ENCODE peak calls at places on chromosomes 3 and 15, in four cellular contexts. E is ovary, B is A549, T is H1. P is an unnamed sample. For H3K4me1, the result is how much of the 10 kb centered on the place peaks cover.

GRCh38 chr15:79035111-79035601 is 55.4 kb downstream of the RASGRF1 start:
- DNase-seq in E (no peak), B (no peak), T (no peak), P (no peak)

GRCh38 chr3:157388976-157389375 is 47.7 kb upstream of the PTX3 start:
- DNase-seq in E (no peak), B (no peak), T (no peak), P (no peak)

GRCh38 chr3:165868088-165868487 is 30.9 kb upstream of the BCHE start:
- DNase-seq in E (no peak), B (no peak), T (no peak), P (no peak)

GRCh38 chr3:186932281-186933181 is 2.2 kb downstream of the ST6GAL1 start:
- DNase-seq in E (no peak), B (no peak), T (no peak), P (no peak)

GRCh38 chr15:67080118-67080899 is 14.9 kb downstream of the SMAD3 start:
- DNase-seq in E (peak), B (no peak), T (no peak), P (no peak)

GRCh38 chr3:23811117-23811487 is 5.3 kb downstream of the UBE2E1 start:
- DNase-seq in E (no peak), B (no peak), T (no peak), P (peak)

GRCh38 chr3:125960456-125961288 is 8.3 kb upstream of the ROPN1B start:
- DNase-seq in E (no peak), B (no peak), T (no peak), P (no peak)

GRCh38 chr15:45603881-45604280 is 16.7 kb downstream of the BLOC1S6 start:
- DNase-seq in E (no peak), B (no peak), T (no peak), P (no peak)

GRCh38 chr3:61582846-61583245 is 21.5 kb downstream of the PTPRG start:
- DNase-seq in E (no peak), B (no peak), T (no peak), P (no peak)

GRCh38 chr3:177448987-177449975 is 252.0 kb upstream of the TBL1XR1 start:
- DNase-seq in E (no peak), B (no peak), T (no peak), P (no peak)

GRCh38 chr15:39413558-39413957 is 167.3 kb upstream of the THBS1 start:
- DNase-seq in E (no peak), B (no peak), T (no peak), P (no peak)

DNA sequence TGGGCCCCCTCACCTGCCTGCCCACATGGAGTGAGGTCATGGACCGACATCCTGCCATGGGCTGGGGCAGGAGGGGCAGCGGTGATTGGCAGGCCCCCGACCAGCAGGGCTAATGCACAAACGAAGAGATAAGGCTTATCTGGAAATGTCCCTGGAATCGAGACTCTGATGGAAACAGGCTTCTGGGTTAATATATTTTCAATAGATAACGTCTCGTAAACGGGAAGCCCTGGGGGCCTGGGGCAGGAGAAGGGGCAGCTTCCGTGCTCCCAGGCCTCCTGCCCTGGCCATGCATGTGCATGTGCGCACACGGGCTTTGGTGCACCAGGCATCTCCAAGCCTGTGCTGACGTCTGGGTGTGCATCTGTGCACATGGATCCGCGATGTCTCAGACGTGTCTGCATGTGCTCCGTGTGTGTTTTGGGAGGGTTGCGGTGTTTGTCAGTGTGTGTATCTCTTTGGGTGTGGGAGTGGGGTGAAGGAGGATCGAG is 55.1 kb downstream of the DNAJB8 start:
- DNase-seq in E (no peak), B (no peak), T (no peak), P (no peak)
- TF ChIP-seq EP300 in E (no peak), B (no peak), T (no peak), P (no peak)

DNA sequence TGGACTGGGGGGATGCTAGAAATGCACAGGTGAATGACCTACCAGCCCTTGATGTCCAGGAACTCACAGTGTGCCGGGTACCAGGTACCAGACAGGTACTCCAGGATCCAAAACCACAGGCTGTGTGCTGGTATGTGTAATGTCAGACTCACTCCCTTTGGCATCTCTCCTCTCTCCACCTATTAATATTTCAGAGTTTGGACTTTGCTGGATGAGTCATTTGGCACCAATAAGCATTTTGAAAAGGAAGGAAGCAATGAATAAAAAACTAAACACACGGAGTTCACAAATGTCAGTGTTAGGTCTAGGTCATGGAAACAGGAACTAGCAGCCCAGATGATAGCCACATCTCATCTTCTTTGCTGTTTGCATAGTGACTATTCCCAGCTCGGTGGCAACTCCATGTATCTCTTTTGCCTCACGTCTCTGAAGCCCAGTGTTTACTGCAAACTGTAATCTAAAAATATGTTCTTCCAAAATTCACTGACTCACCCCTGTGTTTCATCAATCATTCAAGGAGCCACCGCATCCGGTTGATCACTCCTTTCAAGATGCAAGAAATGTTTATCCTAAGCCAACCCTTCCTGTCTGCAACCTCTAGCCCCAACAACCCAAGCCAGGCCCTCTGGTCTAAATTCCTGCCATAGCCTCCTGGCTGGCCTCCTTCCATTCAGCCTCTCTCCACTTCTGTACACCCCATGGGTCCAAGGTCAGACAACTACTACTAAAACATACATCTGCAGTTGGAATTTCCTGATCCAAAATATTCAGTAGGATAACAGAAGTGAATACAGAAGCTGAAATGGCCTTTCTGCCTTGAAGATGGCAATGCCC is 8.4 kb downstream of the ITGB5 start:
- DNase-seq in E (no peak), B (peak), T (no peak), P (peak)
- H3K4me1 ChIP-seq in E (under half), B (half or more), T (under half), P (under half)

GRCh38 chr3:30289324-30289723 is 317.1 kb upstream of the TGFBR2 start:
- DNase-seq in E (no peak), B (no peak), T (no peak), P (peak)
- TF ChIP-seq EP300 in E (no peak), B (no peak), T (no peak), P (no peak)

GRCh38 chr3:172152294-172152649 is 112.9 kb downstream of the FNDC3B start:
- DNase-seq in E (no peak), B (no peak), T (no peak), P (no peak)

GRCh38 chr3:172148702-172149565 is 109.6 kb downstream of the FNDC3B start:
- DNase-seq in E (no peak), B (no peak), T (no peak), P (no peak)

GRCh38 chr3:172150268-172150667 is 110.9 kb downstream of the FNDC3B start:
- DNase-seq in E (no peak), B (no peak), T (no peak), P (no peak)

GRCh38 chr3:172151610-172152293 is 112.4 kb downstream of the FNDC3B start:
- DNase-seq in E (no peak), B (no peak), T (no peak), P (no peak)

GRCh38 chr3:172150896-172151295 is 111.5 kb downstream of the FNDC3B start:
- DNase-seq in E (no peak), B (no peak), T (no peak), P (no peak)
- H3K4me1 ChIP-seq in E (under half), B (half or more), T (under half), P (under half)

GRCh38 chr3:49717539-49718418 is 1.7 kb downstream of the AMIGO3 start:
- DNase-seq in E (no peak), B (no peak), T (peak), P (no peak)

GRCh38 chr3:49718419-49719213 is 868 bp downstream of the AMIGO3 start:
- DNase-seq in E (no peak), B (no peak), T (peak), P (no peak)

GRCh38 chr3:49721165-49721860 is 1.8 kb upstream of the AMIGO3 start:
- DNase-seq in E (no peak), B (no peak), T (no peak), P (no peak)

GRCh38 chr3:49720383-49721164 is 1.1 kb upstream of the AMIGO3 start:
- DNase-seq in E (peak), B (no peak), T (no peak), P (no peak)

GRCh38 chr3:49719214-49719884 is at the start of gene AMIGO3:
- DNase-seq in E (peak), B (peak), T (peak), P (peak)
- TF ChIP-seq EP300 in E (no peak), B (no peak), T (no peak), P (no peak)

DNA sequence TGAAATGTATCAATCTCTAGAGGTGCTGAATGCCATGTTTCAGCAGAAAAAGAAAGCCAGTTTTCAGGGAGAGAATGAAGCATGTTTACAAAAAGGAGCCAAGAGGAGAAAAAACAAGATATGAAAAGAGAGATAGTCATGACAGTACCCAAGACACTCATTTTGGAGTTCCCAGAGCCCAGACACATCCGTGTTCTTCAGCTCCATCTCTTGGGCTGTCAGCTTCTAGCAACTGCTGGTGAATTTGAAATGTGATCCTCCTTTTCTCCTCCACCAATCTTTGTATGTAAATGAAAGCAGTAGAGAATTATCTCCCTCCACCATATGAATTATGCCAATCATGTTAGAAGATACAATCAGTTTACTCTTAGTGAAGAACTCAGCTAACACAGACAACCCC is 93.0 kb upstream of the SLC25A36 start:
- DNase-seq in E (no peak), B (no peak), T (no peak), P (no peak)
- H3K4me1 ChIP-seq in E (under half), B (under half), T (under half), P (under half)